ENCODE peak calls at places on chromosomes 12 and 14, in four cellular contexts. One of them, this sample, is unnamed.

GRCh38 chr12:98399532-98399931 is 115.9 kb upstream of the TMPO start:
- DNase-seq in C1 segment of cervical spinal cord: no peak
- DNase-seq in GM06990: peak; percentile 34
- DNase-seq in A172: peak; percentile 69
- DNase-seq in this sample: peak; percentile 55

GRCh38 chr12:53759261-53759660 is 7.5 kb upstream of the CISTR start:
- DNase-seq in C1 segment of cervical spinal cord: no peak
- DNase-seq in GM06990: no peak
- DNase-seq in A172: peak; percentile 5
- DNase-seq in this sample: no peak

GRCh38 chr12:55132816-55133215 is 6.6 kb downstream of the OR9K2 start:
- DNase-seq in C1 segment of cervical spinal cord: no peak
- DNase-seq in GM06990: no peak
- DNase-seq in A172: no peak
- DNase-seq in this sample: no peak

GRCh38 chr12:66594688-66595087 is 84.2 kb downstream of the GRIP1 start:
- DNase-seq in C1 segment of cervical spinal cord: no peak
- DNase-seq in GM06990: no peak
- DNase-seq in A172: no peak
- DNase-seq in this sample: no peak

GRCh38 chr14:38197761-38198345 is 9.9 kb upstream of the SSTR1 start:
- DNase-seq in C1 segment of cervical spinal cord: no peak
- DNase-seq in GM06990: no peak
- DNase-seq in A172: no peak
- DNase-seq in this sample: no peak

GRCh38 chr12:85865905-85866304 is 8.2 kb upstream of the NTS start:
- DNase-seq in C1 segment of cervical spinal cord: no peak
- DNase-seq in GM06990: no peak
- DNase-seq in A172: peak; percentile 5
- DNase-seq in this sample: no peak

GRCh38 chr12:71780207-71780822 is 25.7 kb downstream of the RAB21 start:
- DNase-seq in C1 segment of cervical spinal cord: no peak
- DNase-seq in GM06990: no peak
- DNase-seq in A172: peak; percentile 10
- DNase-seq in this sample: peak; percentile 42

GRCh38 chr12:67545298-67545697 is 103.2 kb upstream of the DYRK2 start:
- DNase-seq in C1 segment of cervical spinal cord: no peak
- DNase-seq in GM06990: no peak
- DNase-seq in A172: no peak
- DNase-seq in this sample: no peak

GRCh38 chr12:117387832-117388231 is 26.4 kb upstream of the NOS1 start:
- DNase-seq in C1 segment of cervical spinal cord: no peak
- DNase-seq in GM06990: no peak
- DNase-seq in A172: no peak
- DNase-seq in this sample: no peak

GRCh38 chr12:101047652-101048051 is 162.4 kb downstream of the SLC5A8 start:
- DNase-seq in C1 segment of cervical spinal cord: no peak
- DNase-seq in GM06990: no peak
- DNase-seq in A172: no peak
- DNase-seq in this sample: no peak

GRCh38 chr12:86669010-86669409 is 412.8 kb upstream of the MGAT4C start:
- DNase-seq in C1 segment of cervical spinal cord: no peak
- DNase-seq in GM06990: no peak
- DNase-seq in A172: no peak
- DNase-seq in this sample: no peak

GRCh38 chr12:91178139-91178561 is 4.5 kb downstream of the DCN start:
- DNase-seq in C1 segment of cervical spinal cord: no peak
- DNase-seq in GM06990: peak; percentile 6
- DNase-seq in A172: peak; percentile 23
- DNase-seq in this sample: no peak

GRCh38 chr12:92332552-92332951 is 186.9 kb upstream of the BTG1 start:
- DNase-seq in C1 segment of cervical spinal cord: no peak
- DNase-seq in GM06990: no peak
- DNase-seq in A172: no peak
- DNase-seq in this sample: no peak

GRCh38 chr12:107441906-107442305 is 243.7 kb upstream of the PWP1 start:
- DNase-seq in C1 segment of cervical spinal cord: no peak
- DNase-seq in GM06990: no peak
- DNase-seq in A172: no peak
- DNase-seq in this sample: no peak

GRCh38 chr12:91023326-91024004 is 18.7 kb upstream of the EPYC start:
- DNase-seq in C1 segment of cervical spinal cord: no peak
- DNase-seq in GM06990: no peak
- DNase-seq in A172: peak; percentile 66
- DNase-seq in this sample: no peak

GRCh38 chr12:132356686-132357622 is 27.6 kb upstream of the GALNT9 start:
- DNase-seq in C1 segment of cervical spinal cord: no peak
- DNase-seq in GM06990: no peak
- DNase-seq in A172: peak; percentile 80
- DNase-seq in this sample: no peak

GRCh38 chr14:75518625-75519024 is 3.6 kb upstream of the BATF start:
- DNase-seq in C1 segment of cervical spinal cord: no peak
- DNase-seq in GM06990: no peak
- DNase-seq in A172: no peak
- DNase-seq in this sample: peak; percentile 41

GRCh38 chr12:122043476-122043875 is 21.8 kb downstream of the BCL7A start:
- DNase-seq in C1 segment of cervical spinal cord: no peak
- DNase-seq in GM06990: no peak
- DNase-seq in A172: no peak
- DNase-seq in this sample: no peak

GRCh38 chr12:130446846-130447654 is 109.4 kb downstream of the PIWIL1 start:
- DNase-seq in C1 segment of cervical spinal cord: no peak
- DNase-seq in GM06990: no peak
- DNase-seq in A172: no peak
- DNase-seq in this sample: no peak

GRCh38 chr12:72024613-72025012 is 86.0 kb downstream of the TPH2 start:
- DNase-seq in C1 segment of cervical spinal cord: no peak
- DNase-seq in GM06990: no peak
- DNase-seq in A172: no peak
- DNase-seq in this sample: no peak

GRCh38 chr12:11228268-11228879 is 41.1 kb downstream of the PRB3 start:
- DNase-seq in C1 segment of cervical spinal cord: no peak
- DNase-seq in GM06990: no peak
- DNase-seq in A172: peak; percentile 23
- DNase-seq in this sample: peak; percentile 25

GRCh38 chr14:52346778-52347177 is 32.7 kb downstream of the PTGER2 start:
- DNase-seq in C1 segment of cervical spinal cord: no peak
- DNase-seq in GM06990: no peak
- DNase-seq in A172: no peak
- DNase-seq in this sample: no peak

GRCh38 chr14:69873877-69874780 is 5.1 kb upstream of the SMOC1 start:
- DNase-seq in C1 segment of cervical spinal cord: no peak
- DNase-seq in GM06990: no peak
- DNase-seq in A172: peak; percentile 2
- DNase-seq in this sample: no peak

GRCh38 chr14:104286496-104286895 is 148.1 kb downstream of the KIF26A start:
- DNase-seq in C1 segment of cervical spinal cord: no peak
- DNase-seq in GM06990: no peak
- DNase-seq in A172: no peak
- DNase-seq in this sample: no peak

GRCh38 chr12:88298761-88299242 is 156.7 kb downstream of the TMTC3 start:
- DNase-seq in C1 segment of cervical spinal cord: no peak
- DNase-seq in GM06990: peak; percentile 4
- DNase-seq in A172: peak; percentile 93
- DNase-seq in this sample: no peak